ENCODE peak calls at places on chromosomes 5 and 9, in four cellular contexts. K is left cardiac atrium, A is NCI-H524, V is anterior cingulate cortex. C is an unnamed sample.

GRCh38 chr5:150411245-150411979 is 1.3 kb downstream of the CD74 start:
- DNase-seq in K (peak; percentile 74), A (no peak), V (no peak), C (no peak)

GRCh38 chr9:32395483-32396216 is 11.2 kb downstream of the ACO1 start:
- DNase-seq in K (peak; percentile 65), A (no peak), V (no peak), C (no peak)

GRCh38 chr9:131739988-131740648 is at the start of gene RAPGEF1:
- DNase-seq in K (peak; percentile 81), A (no peak), V (no peak), C (peak; percentile 58)

GRCh38 chr5:180607861-180608571 is 16.7 kb upstream of the SCGB3A1 start:
- DNase-seq in K (no peak), A (no peak), V (no peak), C (no peak)

GRCh38 chr9:35910613-35911488 is 1.6 kb downstream of the SPAAR start:
- DNase-seq in K (no peak), A (peak; percentile 35), V (no peak), C (no peak)

GRCh38 chr5:66307647-66308257 is 163.7 kb downstream of the SREK1 start:
- DNase-seq in K (no peak), A (peak; percentile 62), V (no peak), C (peak; percentile 43)

GRCh38 chr5:95731571-95732554 is 727 bp downstream of the RHOBTB3 start:
- DNase-seq in K (peak; percentile 61), A (peak; percentile 21), V (no peak), C (peak; percentile 52)

GRCh38 chr9:77602852-77603251 is 45.3 kb downstream of the GNA14 start:
- DNase-seq in K (no peak), A (no peak), V (no peak), C (no peak)

GRCh38 chr5:155905359-155905758 is 421.6 kb upstream of the SGCD start:
- DNase-seq in K (no peak), A (no peak), V (no peak), C (no peak)

GRCh38 chr5:177154003-177154643 is 20.6 kb downstream of the NSD1 start:
- DNase-seq in K (no peak), A (no peak), V (no peak), C (no peak)

GRCh38 chr9:87950765-87951488 is 23.4 kb downstream of the CDK20 start:
- DNase-seq in K (no peak), A (no peak), V (no peak), C (no peak)

GRCh38 chr5:171157233-171157632 is 151.8 kb upstream of the TLX3 start:
- DNase-seq in K (no peak), A (no peak), V (no peak), C (no peak)

GRCh38 chr5:172939561-172939960 is 19.7 kb upstream of the RPL26L1 start:
- DNase-seq in K (peak; percentile 52), A (peak; percentile 98), V (peak; percentile 36), C (peak; percentile 64)

GRCh38 chr9:137006116-137007003 is 10.0 kb upstream of the CLIC3 start:
- DNase-seq in K (no peak), A (no peak), V (no peak), C (no peak)

C was measured in head of caudate nucleus.